ENCODE peak calls at places on chromosome 6, in nine cellular contexts. K, N, J, E, P, C, G, I and O are unnamed samples.

GRCh38 chr6:24848461-24848860 is 49.7 kb upstream of the ARMH2 start:
- DNase-seq in C (no peak), J (no peak), K (no peak), N (no peak), G (no peak), E (no peak), P (no peak), I (no peak), O (no peak)

GRCh38 chr6:108716801-108717791 is 131.1 kb upstream of the ARMC2 start:
- DNase-seq in N (no peak), P (no peak), C (no peak), K (no peak), J (no peak), I (no peak), G (no peak), E (no peak), O (no peak)

GRCh38 chr6:129786548-129786947 is 74.6 kb downstream of the TMEM244 start:
- DNase-seq in J (no peak), G (no peak), P (no peak), K (no peak), N (no peak), E (no peak), I (no peak), C (peak; percentile 14), O (no peak)

GRCh38 chr6:137859025-137859424 is 8.0 kb upstream of the TNFAIP3 start:
- DNase-seq in I (no peak), N (no peak), C (no peak), E (no peak), G (no peak), K (no peak), J (no peak), P (no peak), O (no peak)

GRCh38 chr6:34570066-34570833 is 14.1 kb upstream of the SPDEF start:
- DNase-seq in C (no peak), P (no peak), E (no peak), N (no peak), G (no peak), I (no peak), J (no peak), K (no peak), O (no peak)

GRCh38 chr6:127737009-127737486 is 160.1 kb downstream of the C6orf58 start:
- DNase-seq in I (peak; percentile 42), C (peak; percentile 50), K (peak; percentile 17), G (peak; percentile 33), E (no peak), P (peak; percentile 12), N (peak; percentile 36), J (peak; percentile 24), O (peak; percentile 50)

GRCh38 chr6:32830936-32831335 is 7.6 kb downstream of the TAP2 start:
- DNase-seq in N (no peak), I (no peak), P (no peak), J (no peak), E (no peak), C (no peak), K (no peak), G (no peak), O (no peak)

GRCh38 chr6:29552512-29553051 is 7.0 kb downstream of the UBD start:
- DNase-seq in K (no peak), I (no peak), G (peak; percentile 43), N (peak; percentile 80), P (no peak), E (no peak), C (no peak), J (no peak), O (peak; percentile 26)

GRCh38 chr6:33987531-33988021 is 158.3 kb downstream of the GRM4 start:
- DNase-seq in I (no peak), N (no peak), E (no peak), K (peak; percentile 2), J (no peak), P (no peak), C (peak; percentile 55), G (no peak), O (no peak)

GRCh38 chr6:129598244-129599187 is 111.5 kb downstream of the ARHGAP18 start:
- DNase-seq in P (peak; percentile 9), J (peak; percentile 11), C (peak; percentile 21), G (peak; percentile 55), E (no peak), N (peak; percentile 34), I (peak; percentile 29), K (no peak), O (no peak)

GRCh38 chr6:102961902-102962301 is 1568.4 kb downstream of the GRIK2 start:
- DNase-seq in I (no peak), G (no peak), C (no peak), K (no peak), N (no peak), E (no peak), P (no peak), J (no peak), O (no peak)

DNA sequence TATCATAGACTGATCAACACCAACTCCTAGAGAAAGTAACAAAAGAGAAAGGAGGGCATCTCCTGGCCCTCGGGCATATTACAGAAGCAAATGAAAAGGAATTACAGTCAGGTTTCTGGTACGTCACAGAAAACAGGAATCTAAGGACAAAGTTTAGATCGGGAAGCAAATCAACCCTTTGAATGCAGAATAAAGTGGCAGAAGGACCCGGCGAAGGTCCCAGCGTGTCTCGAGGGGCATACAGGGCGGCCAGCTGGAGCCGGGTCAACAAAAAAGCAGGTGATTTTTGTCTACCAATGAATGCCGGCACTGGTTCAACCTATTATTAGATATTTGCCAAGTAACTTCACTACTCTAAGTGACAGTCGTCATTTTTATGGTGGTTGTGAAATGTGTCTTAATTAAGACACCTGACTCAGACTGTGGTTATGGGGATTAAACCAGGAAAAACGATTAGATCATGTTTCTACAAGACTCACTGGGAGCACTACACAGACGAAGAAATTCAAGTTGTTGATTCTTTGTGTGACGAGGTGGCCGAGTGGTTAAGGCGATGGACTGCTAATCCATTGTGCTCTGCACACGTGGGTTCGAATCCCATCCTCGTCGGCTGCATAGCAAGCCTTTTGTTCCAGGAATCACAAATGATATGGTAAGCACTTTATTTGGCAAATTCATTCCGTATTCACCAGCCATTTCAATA is 12.4 kb upstream of the ZSCAN9 start:
- DNase-seq in N (peak; percentile 74), E (no peak), I (peak; percentile 73), P (peak; percentile 28), C (peak; percentile 90), K (no peak), J (peak; percentile 68), G (peak; percentile 67), O (peak; percentile 79)
- TF ChIP-seq CTCF in N (no peak), E (no peak), I (no peak), P (no peak), C (no peak), K (no peak), J (no peak), G (no peak), O (no peak)

GRCh38 chr6:150254671-150255228 is 111.9 kb downstream of the PPP1R14C start:
- DNase-seq in N (no peak), I (no peak), K (no peak), G (no peak), J (no peak), E (no peak), C (no peak), P (no peak), O (no peak)

GRCh38 chr6:150253489-150253888 is 110.6 kb downstream of the PPP1R14C start:
- DNase-seq in P (no peak), G (no peak), J (no peak), C (no peak), E (no peak), I (no peak), N (no peak), K (no peak), O (no peak)

GRCh38 chr6:150255840-150256239 is 113.0 kb upstream of the IYD start:
- DNase-seq in C (no peak), N (no peak), P (no peak), J (no peak), E (no peak), K (no peak), G (no peak), I (no peak), O (no peak)

GRCh38 chr6:150258381-150258780 is 110.4 kb upstream of the IYD start:
- DNase-seq in K (no peak), E (no peak), G (no peak), C (no peak), N (no peak), J (no peak), I (no peak), P (no peak), O (no peak)

DNA sequence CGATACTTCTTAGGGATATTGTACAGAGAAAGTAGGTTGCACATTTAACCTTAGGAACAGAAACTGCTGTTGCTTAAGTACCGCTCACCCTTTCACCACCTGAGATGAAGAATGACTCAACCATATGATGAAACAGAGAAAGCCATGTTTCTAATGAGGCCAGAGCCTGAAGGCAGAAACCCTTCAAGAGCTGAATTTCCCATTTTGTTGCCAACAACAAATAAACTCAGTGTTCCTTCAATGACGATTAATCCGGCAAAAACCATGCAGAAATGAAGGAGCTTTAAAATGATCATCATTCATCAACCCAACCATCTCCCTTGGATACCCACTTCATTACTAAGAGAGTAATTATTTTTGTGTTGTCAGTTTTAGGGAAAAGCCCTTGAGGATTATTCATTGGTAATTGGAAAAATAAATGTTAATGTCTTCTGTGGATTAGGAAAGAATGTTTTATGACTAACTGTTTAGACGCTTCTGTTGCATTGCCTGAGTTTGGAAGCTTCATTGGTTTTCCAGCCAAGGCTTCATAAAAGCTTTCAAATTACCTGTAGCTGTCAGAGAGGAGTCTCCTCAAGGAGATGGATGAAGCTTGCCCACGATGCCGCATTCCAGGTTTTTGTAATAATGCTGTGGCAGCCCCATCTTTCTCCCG is 112.1 kb upstream of the IYD start:
- DNase-seq in I (no peak), C (no peak), E (no peak), N (no peak), G (peak; percentile 74), K (no peak), P (no peak), J (no peak), O (no peak)
- TF ChIP-seq CTCF in I (no peak), C (no peak), E (no peak), N (no peak), G (no peak), K (no peak), P (no peak), J (no peak), O (no peak)

DNA sequence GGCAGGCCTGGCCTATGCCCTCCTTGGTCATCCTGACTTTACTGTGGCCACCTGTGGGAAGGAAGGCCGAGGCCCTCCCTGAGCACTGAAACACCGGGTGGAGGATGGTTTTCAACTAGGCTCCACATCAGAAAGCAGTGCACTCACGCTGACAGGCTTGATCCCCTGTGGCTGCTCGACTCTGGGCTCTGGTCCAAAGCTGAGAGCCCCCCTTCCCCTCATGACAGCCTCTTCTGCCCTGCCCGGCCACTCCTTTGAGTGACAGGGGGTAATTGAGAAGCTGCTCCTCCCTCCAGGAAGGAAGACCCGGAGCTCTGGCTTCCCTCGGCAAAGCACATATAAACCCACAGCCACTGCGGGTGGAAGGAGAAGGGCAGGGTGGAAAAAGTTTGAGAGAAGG is 43.6 kb downstream of the MUC22 start:
- DNase-seq in C (no peak), P (no peak), G (no peak), N (no peak), I (no peak), E (no peak), J (peak; percentile 7), K (no peak), O (no peak)
- TF ChIP-seq CTCF in C (no peak), P (no peak), G (no peak), N (no peak), I (no peak), E (no peak), J (no peak), K (no peak), O (no peak)

DNA sequence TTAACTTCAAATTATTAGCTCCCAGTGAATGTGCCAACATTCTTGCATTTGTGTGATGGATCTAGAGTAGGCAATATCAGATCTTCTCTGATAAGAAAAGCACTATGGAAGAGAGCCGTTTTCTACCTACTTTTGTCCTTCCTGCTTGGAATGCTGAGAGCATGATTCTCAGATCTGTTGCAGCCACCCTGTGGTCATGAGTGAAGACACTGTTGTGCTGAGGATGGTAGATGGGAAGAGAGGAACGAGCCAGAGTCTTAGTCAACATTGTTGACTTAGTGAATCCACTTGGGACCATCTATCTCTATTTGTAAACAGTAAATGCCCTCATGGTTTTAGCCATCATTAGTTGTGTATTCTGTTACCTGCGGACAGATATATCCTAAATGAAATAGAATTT is 202.6 kb downstream of the CD109 start:
- DNase-seq in J (no peak), G (no peak), I (no peak), N (no peak), P (no peak), K (no peak), C (no peak), E (no peak), O (no peak)
- TF ChIP-seq CTCF in J (no peak), G (peak; percentile 25), I (no peak), N (no peak), P (no peak), K (no peak), C (no peak), E (no peak), O (no peak)